ENCODE peak calls at places on chromosomes 1 and 21, in six cellular contexts. T is breast epithelium, U is transverse colon, A is HCT116, I is GM23338, N is sigmoid colon. B is an unnamed sample.
A peak's percentile ranks its signal among the peaks of the same experiment; 100 is the strongest.

GRCh38 chr21:32388306-32388705 is 4.5 kb downstream of the URB1 start:
- DNase-seq in T (no peak), U (no peak), A (no peak), I (no peak), N (no peak), B (peak; percentile 53)

GRCh38 chr21:25733859-25734653 is 648 bp downstream of the ATP5PF start:
- DNase-seq in T (no peak), U (no peak), A (no peak), I (peak; percentile 6), N (no peak), B (peak; percentile 94)

GRCh38 chr1:62307516-62308492 is 11.4 kb downstream of the KANK4 start:
- DNase-seq in T (no peak), U (no peak), A (no peak), I (no peak), N (no peak), B (no peak)

GRCh38 chr1:115678141-115678540 is 36.4 kb downstream of the VANGL1 start:
- DNase-seq in T (no peak), U (no peak), A (no peak), I (no peak), N (no peak), B (no peak)

GRCh38 chr1:33875857-33876256 is 12.0 kb downstream of the HMGB4 start:
- DNase-seq in T (no peak), U (no peak), A (no peak), I (no peak), N (no peak), B (no peak)

GRCh38 chr21:14080764-14081096 is 130.0 kb downstream of the LIPI start:
- DNase-seq in T (no peak), U (no peak), A (no peak), I (no peak), N (peak; percentile 14), B (no peak)

GRCh38 chr1:174123843-174124242 is 35.5 kb upstream of the RABGAP1L start:
- DNase-seq in T (no peak), U (no peak), A (no peak), I (no peak), N (no peak), B (no peak)

GRCh38 chr1:50929376-50929958 is 30.6 kb downstream of the FAF1 start:
- DNase-seq in T (no peak), U (no peak), A (peak; percentile 16), I (peak; percentile 56), N (no peak), B (no peak)

GRCh38 chr21:43600642-43601397 is 58.5 kb downstream of the HSF2BP start:
- DNase-seq in T (no peak), U (no peak), A (no peak), I (no peak), N (no peak), B (no peak)

GRCh38 chr1:30284728-30285460 is 438.5 kb downstream of the MATN1 start:
- DNase-seq in T (no peak), U (no peak), A (no peak), I (no peak), N (no peak), B (no peak)

GRCh38 chr1:15951341-15952153 is 24.4 kb downstream of the ZBTB17 start:
- DNase-seq in T (no peak), U (no peak), A (no peak), I (peak; percentile 29), N (peak; percentile 66), B (peak; percentile 73)

GRCh38 chr1:111551623-111552470 is 48.4 kb upstream of the ADORA3 start:
- DNase-seq in T (no peak), U (no peak), A (no peak), I (no peak), N (no peak), B (no peak)

GRCh38 chr1:168441745-168442144 is 102.1 kb downstream of the XCL2 start:
- DNase-seq in T (no peak), U (no peak), A (no peak), I (no peak), N (no peak), B (no peak)

GRCh38 chr21:35145626-35146236 is 96.6 kb upstream of the RUNX1 start:
- DNase-seq in T (no peak), U (no peak), A (no peak), I (no peak), N (no peak), B (no peak)

GRCh38 chr1:234325878-234326492 is 47.3 kb upstream of the COA6 start:
- DNase-seq in T (no peak), U (no peak), A (no peak), I (no peak), N (no peak), B (no peak)

GRCh38 chr1:79100385-79100784 is 93.9 kb upstream of the ADGRL4 start:
- DNase-seq in T (no peak), U (no peak), A (no peak), I (no peak), N (no peak), B (no peak)

GRCh38 chr1:34743775-34744174 is 11.1 kb upstream of the GJB5 start:
- DNase-seq in T (no peak), U (no peak), A (no peak), I (no peak), N (peak; percentile 58), B (no peak)

GRCh38 chr1:166479052-166479631 is 312.3 kb upstream of the FAM78B start:
- DNase-seq in T (no peak), U (peak; percentile 61), A (peak; percentile 21), I (peak; percentile 67), N (no peak), B (no peak)

DNA sequence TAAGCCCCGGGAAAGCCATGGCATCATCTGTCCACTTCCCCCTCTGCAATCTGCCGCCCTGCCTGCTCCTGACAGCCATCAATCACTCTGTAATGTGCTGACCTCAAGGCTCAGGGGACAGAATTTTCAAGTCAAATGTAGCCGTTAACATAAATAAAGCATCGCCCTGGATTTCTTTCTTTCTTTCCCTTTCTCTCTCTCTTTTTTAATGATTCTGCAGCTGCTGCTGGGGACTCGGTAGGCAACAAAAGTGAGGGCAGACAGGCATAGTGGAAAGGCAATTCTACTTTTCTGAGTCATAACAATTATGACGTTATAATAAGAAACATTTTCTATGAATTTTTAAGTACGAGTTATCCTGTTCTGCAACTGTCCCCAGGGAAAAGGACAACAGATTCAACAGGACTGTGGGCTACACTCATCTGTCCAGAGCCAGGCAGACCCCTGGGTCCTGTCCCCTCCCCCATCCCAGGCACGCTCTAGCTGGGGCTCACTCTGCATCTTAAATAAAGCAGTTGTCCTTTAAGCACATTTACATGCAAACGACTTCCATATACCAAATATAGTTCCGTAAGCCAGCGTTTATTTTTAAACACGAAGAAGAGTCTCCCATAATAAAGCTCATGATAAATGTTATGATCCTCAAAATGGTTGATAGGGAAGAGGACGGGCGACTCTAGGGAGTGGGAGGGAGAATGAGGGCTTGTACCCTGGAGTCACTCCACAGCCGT is 78.6 kb downstream of the SSBP3 start:
- DNase-seq in T (no peak), U (no peak), A (no peak), I (no peak), N (no peak), B (no peak)
- TF ChIP-seq POLR2AphosphoS5 in T (no peak), U (no peak), A (no peak), I (no peak), N (no peak), B (no peak)

DNA sequence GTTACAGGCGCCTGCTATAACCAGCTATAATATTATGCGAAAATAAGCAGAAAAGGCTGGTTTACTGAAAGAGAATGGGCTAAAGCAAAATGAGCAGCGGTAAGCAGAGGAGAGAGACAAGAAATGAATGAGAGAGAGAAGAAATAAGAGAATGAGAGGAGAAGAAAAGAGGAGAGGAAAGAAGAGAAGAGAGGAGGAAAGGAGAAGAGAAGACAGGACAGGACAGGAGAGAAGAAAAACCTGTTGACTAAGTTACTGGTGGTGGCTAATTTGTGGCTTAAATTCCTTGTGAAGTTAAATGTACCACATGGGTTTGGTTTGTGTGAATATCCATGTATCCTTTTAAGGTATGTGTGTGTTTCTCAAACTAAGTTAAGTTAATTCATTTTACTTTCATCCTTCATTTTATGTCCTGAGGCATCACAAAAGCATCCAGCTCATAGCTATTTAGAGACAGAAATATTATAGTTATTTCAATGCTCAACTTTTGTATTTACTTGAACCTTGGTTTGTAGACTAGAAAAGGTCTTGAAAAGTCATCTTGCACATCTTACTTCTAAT is 3.1 kb upstream of the DDR2 start:
- DNase-seq in T (no peak), U (no peak), A (no peak), I (no peak), N (no peak), B (no peak)
- H3K4me1 ChIP-seq in T (no peaks in the 10 kb centered on the region), U (peaks cover 5% of the 10 kb centered on the region), A (peaks cover 6% of the 10 kb centered on the region), I (peaks cover 12% of the 10 kb centered on the region), N (peaks cover 67% of the 10 kb centered on the region), B (no peaks in the 10 kb centered on the region)

DNA sequence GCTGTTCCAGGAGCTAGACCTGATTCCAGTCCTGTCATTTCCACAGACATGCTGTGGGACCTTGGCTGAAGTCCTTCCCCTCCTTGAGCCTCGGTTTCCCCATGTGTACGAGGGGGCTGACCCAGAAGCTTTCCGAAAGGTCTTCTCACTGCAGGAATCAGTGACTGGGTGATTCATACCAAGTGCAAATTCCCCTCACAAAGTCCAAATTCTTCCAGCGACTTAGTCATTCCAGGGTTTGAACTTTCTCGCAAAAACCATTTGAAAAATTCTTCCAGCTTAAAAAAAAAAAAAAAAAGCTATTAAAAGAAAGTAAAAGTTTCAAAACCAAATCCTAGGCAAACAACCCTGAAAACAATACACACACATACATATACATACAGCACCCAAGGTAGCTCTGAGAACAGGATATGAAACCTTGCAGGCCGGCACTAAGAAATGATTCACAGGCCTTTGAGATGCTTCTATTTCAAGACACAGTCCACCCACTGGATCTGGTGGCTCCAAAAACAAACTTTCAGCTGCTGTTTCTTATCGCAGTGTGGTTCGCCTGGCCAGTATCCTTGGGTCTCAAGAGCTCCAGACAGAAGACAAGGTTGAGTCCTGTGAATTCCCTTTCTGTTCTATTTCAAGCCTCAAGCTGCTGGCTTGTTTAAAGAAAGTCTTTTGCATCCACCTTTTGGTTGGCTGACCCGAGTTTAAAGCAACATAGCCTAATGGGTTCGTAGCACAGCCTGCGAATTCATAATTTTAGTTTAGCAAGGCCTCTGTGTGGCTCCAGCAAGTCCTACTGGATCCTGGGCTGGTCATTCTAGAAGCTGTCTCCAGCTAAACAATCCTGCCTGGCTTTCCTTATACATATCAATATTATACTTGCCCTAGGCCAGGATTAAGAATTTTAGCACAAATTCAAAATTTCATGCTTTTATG is 18.0 kb upstream of the ID3 start:
- DNase-seq in T (no peak), U (no peak), A (no peak), I (no peak), N (peak; percentile 76), B (peak; percentile 41)
- TF ChIP-seq POLR2AphosphoS5 in T (no peak), U (peak; percentile 19), A (no peak), I (no peak), N (peak; percentile 78), B (peak; percentile 18)

DNA sequence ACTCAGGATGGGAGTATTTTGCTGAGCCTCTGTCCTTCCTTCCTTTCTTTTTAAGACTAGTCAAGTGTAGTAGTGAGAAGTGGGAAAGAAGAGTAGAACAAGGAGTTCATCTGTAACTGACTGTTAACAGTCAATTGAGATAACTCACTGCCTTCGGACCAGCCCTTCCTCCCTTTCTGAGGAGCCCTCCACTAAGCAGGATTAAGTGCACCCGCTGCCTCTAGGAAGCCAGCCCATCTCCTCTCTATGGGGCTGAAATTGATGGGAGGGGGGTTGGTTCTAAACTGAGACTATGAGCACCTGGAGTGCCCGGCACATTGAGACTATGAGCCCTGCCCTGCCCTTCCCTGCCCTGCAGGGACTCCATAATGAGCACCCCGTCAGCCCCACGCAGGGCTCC is 72.7 kb upstream of the TINAGL1 start:
- DNase-seq in T (no peak), U (no peak), A (no peak), I (no peak), N (no peak), B (no peak)
- H3K4me1 ChIP-seq in T (no peaks in the 10 kb centered on the region), U (no peaks in the 10 kb centered on the region), A (no peaks in the 10 kb centered on the region), I (peaks cover 16% of the 10 kb centered on the region), N (no peaks in the 10 kb centered on the region), B (no peaks in the 10 kb centered on the region)

GRCh38 chr1:17606826-17607440 is 67.4 kb downstream of the ARHGEF10L start:
- DNase-seq in T (peak; percentile 76), U (peak; percentile 77), A (peak; percentile 36), I (peak; percentile 94), N (peak; percentile 89), B (no peak)
- TF ChIP-seq POLR2AphosphoS5 in T (no peak), U (no peak), A (no peak), I (no peak), N (no peak), B (no peak)

B was measured in spleen.